ENCODE peak calls at places on chromosomes 5 and 9, in ten cellular contexts. V is activated T-helper 1 cell treated with Interleukin-2 at 50 U/mL for 16 hours; U is NCI-H748 treated with DMSO at 0.1 percent for 48 hours; G is neural crest cell; Z is activated T-cell treated with anti-CD3 and anti-CD28 coated beads for 24 hours; E is GM23338; I is stimulated activated CD4-positive, alpha-beta T cell treated with anti-CD3 and anti-CD28 coated beads, Interleukin-4, amount 100 ng/mL, for 48 hours; C is RCC 7860; B is Ammon's horn; F is left lung. J is an unnamed sample.
A peak's percentile ranks its signal among the peaks of the same experiment; 100 is the strongest.

GRCh38 chr5:159533197-159533596 is 202.9 kb upstream of the IL12B start:
- DNase-seq in V (no peak), U (no peak), G (no peak), Z (no peak), E (no peak), I (no peak), C (no peak), B (no peak), F (no peak), J (no peak)

GRCh38 chr5:73126381-73126780 is 6.0 kb downstream of the TMEM171 start:
- DNase-seq in V (no peak), U (no peak), G (no peak), Z (no peak), E (no peak), I (no peak), C (no peak), B (peak; percentile 83), F (no peak), J (no peak)

GRCh38 chr5:10577371-10578291 is 13.8 kb downstream of the ANKRD33B start:
- DNase-seq in V (no peak), U (no peak), G (no peak), Z (no peak), E (no peak), I (no peak), C (peak; percentile 45), B (no peak), F (no peak), J (no peak)

GRCh38 chr9:127921592-127922120 is 4.8 kb upstream of the ST6GALNAC4 start:
- DNase-seq in V (peak; percentile 66), U (peak; percentile 10), G (peak; percentile 83), Z (peak; percentile 74), E (peak; percentile 75), I (peak; percentile 80), C (peak; percentile 49), B (peak; percentile 79), F (peak; percentile 81), J (peak; percentile 94)

GRCh38 chr5:141199359-141200235 is at the start of gene PCDHB11:
- DNase-seq in V (no peak), U (peak; percentile 85), G (no peak), Z (no peak), E (peak; percentile 72), I (no peak), C (no peak), B (no peak), F (no peak), J (no peak)

GRCh38 chr9:91186311-91187101 is 175.2 kb downstream of the AUH start:
- DNase-seq in V (no peak), U (no peak), G (no peak), Z (no peak), E (no peak), I (no peak), C (peak; percentile 55), B (no peak), F (no peak), J (peak; percentile 56)

GRCh38 chr9:70525553-70525952 is 111.1 kb upstream of the KLF9 start:
- DNase-seq in V (no peak), U (no peak), G (no peak), Z (no peak), E (no peak), I (no peak), C (no peak), B (no peak), F (no peak), J (no peak)

GRCh38 chr9:91954841-91955471 is 4.9 kb upstream of the ROR2 start:
- DNase-seq in V (no peak), U (peak; percentile 72), G (peak; percentile 76), Z (no peak), E (peak; percentile 93), I (no peak), C (peak; percentile 46), B (peak; percentile 43), F (no peak), J (peak; percentile 59)

GRCh38 chr9:130018260-130018659 is 24.7 kb downstream of the FNBP1 start:
- DNase-seq in V (no peak), U (no peak), G (no peak), Z (no peak), E (no peak), I (no peak), C (no peak), B (no peak), F (no peak), J (no peak)

GRCh38 chr5:137027758-137028157 is 471.4 kb downstream of the SPOCK1 start:
- DNase-seq in V (no peak), U (no peak), G (no peak), Z (no peak), E (no peak), I (no peak), C (no peak), B (no peak), F (no peak), J (no peak)

GRCh38 chr9:98168952-98169488 is 23.4 kb downstream of the CORO2A start:
- DNase-seq in V (peak; percentile 21), U (no peak), G (peak; percentile 35), Z (no peak), E (peak; percentile 79), I (no peak), C (no peak), B (no peak), F (no peak), J (peak; percentile 81)

GRCh38 chr9:124527781-124528180 is 20.6 kb upstream of the NR5A1 start:
- DNase-seq in V (no peak), U (no peak), G (no peak), Z (no peak), E (no peak), I (no peak), C (no peak), B (no peak), F (no peak), J (no peak)

GRCh38 chr5:1294839-1295649 is at the start of gene TERT:
- DNase-seq in V (peak; percentile 68), U (no peak), G (peak; percentile 47), Z (peak; percentile 80), E (peak; percentile 83), I (peak; percentile 80), C (no peak), B (no peak), F (peak; percentile 36), J (no peak)

GRCh38 chr5:38666668-38667498 is 110.4 kb upstream of the LIFR start:
- DNase-seq in V (no peak), U (peak; percentile 36), G (no peak), Z (no peak), E (peak; percentile 48), I (no peak), C (peak; percentile 20), B (no peak), F (peak; percentile 42), J (no peak)

GRCh38 chr5:10588779-10589447 is 25.0 kb downstream of the ANKRD33B start:
- DNase-seq in V (no peak), U (no peak), G (no peak), Z (no peak), E (no peak), I (no peak), C (no peak), B (no peak), F (no peak), J (no peak)

GRCh38 chr5:178590924-178591423 is 781 bp upstream of the COL23A1 start:
- DNase-seq in V (no peak), U (no peak), G (no peak), Z (no peak), E (no peak), I (no peak), C (no peak), B (no peak), F (no peak), J (no peak)

GRCh38 chr5:79954620-79955019 is 36.4 kb downstream of the MTX3 start:
- DNase-seq in V (no peak), U (no peak), G (no peak), Z (no peak), E (no peak), I (no peak), C (no peak), B (no peak), F (no peak), J (no peak)

GRCh38 chr5:87053134-87053533 is 214.5 kb upstream of the RASA1 start:
- DNase-seq in V (no peak), U (no peak), G (no peak), Z (no peak), E (no peak), I (no peak), C (no peak), B (no peak), F (no peak), J (no peak)

GRCh38 chr9:19232117-19232829 is 1.8 kb downstream of the DENND4C start:
- DNase-seq in V (no peak), U (no peak), G (no peak), Z (no peak), E (no peak), I (no peak), C (no peak), B (no peak), F (no peak), J (no peak)

GRCh38 chr5:137395011-137395755 is 103.9 kb downstream of the SPOCK1 start:
- DNase-seq in V (no peak), U (no peak), G (no peak), Z (no peak), E (no peak), I (no peak), C (peak; percentile 94), B (peak; percentile 57), F (no peak), J (no peak)

GRCh38 chr9:92180669-92181181 is 65.5 kb upstream of the SPTLC1 start:
- DNase-seq in V (no peak), U (no peak), G (no peak), Z (no peak), E (no peak), I (no peak), C (peak; percentile 72), B (peak; percentile 72), F (no peak), J (no peak)

GRCh38 chr9:76901801-76902200 is 4.1 kb downstream of the PRUNE2 start:
- DNase-seq in V (no peak), U (no peak), G (no peak), Z (no peak), E (no peak), I (no peak), C (no peak), B (no peak), F (no peak), J (no peak)